ENCODE peak calls at places on chromosomes 3 and 15, in ten cellular contexts. One of them, this sample, is unnamed.

GRCh38 chr3:42742688-42743087 is 30.4 kb downstream of the CCDC13 start:
- DNase-seq in NCI-H510A: no peak
- DNase-seq in COR-L47: no peak
- DNase-seq in T-cell: no peak
- DNase-seq in omental fat pad: no peak
- DNase-seq in stimulated activated CD4-positive, alpha-beta T cell treated with anti-CD3 and anti-CD28 coated beads, TNF-alpha, amount 100 ng/mL, for 48 hours: no peak
- DNase-seq in ELR: no peak
- DNase-seq in activated CD4-positive, alpha-beta T cell treated with anti-CD3 and anti-CD28 coated beads for 24 hours: no peak
- DNase-seq in AG09309: no peak
- DNase-seq in A549: no peak
- DNase-seq in this sample: no peak

GRCh38 chr3:150454622-150455021 is 46.5 kb downstream of the TSC22D2 start:
- DNase-seq in NCI-H510A: no peak
- DNase-seq in T-cell: no peak
- DNase-seq in AG09309: no peak
- DNase-seq in ELR: no peak
- DNase-seq in activated CD4-positive, alpha-beta T cell treated with anti-CD3 and anti-CD28 coated beads for 24 hours: no peak
- DNase-seq in omental fat pad: no peak
- DNase-seq in stimulated activated CD4-positive, alpha-beta T cell treated with anti-CD3 and anti-CD28 coated beads, TNF-alpha, amount 100 ng/mL, for 48 hours: no peak
- DNase-seq in A549: no peak
- DNase-seq in COR-L47: no peak
- DNase-seq in this sample: no peak

GRCh38 chr15:28892789-28893610 is 7.2 kb downstream of the APBA2 start:
- DNase-seq in activated CD4-positive, alpha-beta T cell treated with anti-CD3 and anti-CD28 coated beads for 24 hours: no peak
- DNase-seq in AG09309: no peak
- DNase-seq in T-cell: no peak
- DNase-seq in A549: no peak
- DNase-seq in COR-L47: no peak
- DNase-seq in omental fat pad: no peak
- DNase-seq in stimulated activated CD4-positive, alpha-beta T cell treated with anti-CD3 and anti-CD28 coated beads, TNF-alpha, amount 100 ng/mL, for 48 hours: no peak
- DNase-seq in NCI-H510A: no peak
- DNase-seq in ELR: peak
- DNase-seq in this sample: no peak

GRCh38 chr3:24300949-24301348 is 193.7 kb downstream of the THRB start:
- DNase-seq in T-cell: no peak
- DNase-seq in activated CD4-positive, alpha-beta T cell treated with anti-CD3 and anti-CD28 coated beads for 24 hours: no peak
- DNase-seq in A549: no peak
- DNase-seq in omental fat pad: no peak
- DNase-seq in COR-L47: no peak
- DNase-seq in NCI-H510A: no peak
- DNase-seq in stimulated activated CD4-positive, alpha-beta T cell treated with anti-CD3 and anti-CD28 coated beads, TNF-alpha, amount 100 ng/mL, for 48 hours: no peak
- DNase-seq in AG09309: no peak
- DNase-seq in ELR: no peak
- DNase-seq in this sample: no peak

GRCh38 chr15:61053401-61053800 is 175.7 kb downstream of the RORA start:
- DNase-seq in activated CD4-positive, alpha-beta T cell treated with anti-CD3 and anti-CD28 coated beads for 24 hours: no peak
- DNase-seq in COR-L47: no peak
- DNase-seq in A549: no peak
- DNase-seq in omental fat pad: no peak
- DNase-seq in T-cell: no peak
- DNase-seq in ELR: no peak
- DNase-seq in stimulated activated CD4-positive, alpha-beta T cell treated with anti-CD3 and anti-CD28 coated beads, TNF-alpha, amount 100 ng/mL, for 48 hours: no peak
- DNase-seq in NCI-H510A: no peak
- DNase-seq in AG09309: no peak
- DNase-seq in this sample: no peak

GRCh38 chr3:32706348-32707025 is 21.5 kb downstream of the CNOT10 start:
- DNase-seq in T-cell: no peak
- DNase-seq in AG09309: no peak
- DNase-seq in stimulated activated CD4-positive, alpha-beta T cell treated with anti-CD3 and anti-CD28 coated beads, TNF-alpha, amount 100 ng/mL, for 48 hours: no peak
- DNase-seq in A549: no peak
- DNase-seq in activated CD4-positive, alpha-beta T cell treated with anti-CD3 and anti-CD28 coated beads for 24 hours: no peak
- DNase-seq in COR-L47: no peak
- DNase-seq in NCI-H510A: no peak
- DNase-seq in ELR: no peak
- DNase-seq in omental fat pad: no peak
- DNase-seq in this sample: no peak

GRCh38 chr15:68335251-68335650 is 57.7 kb downstream of the FEM1B start:
- DNase-seq in A549: peak
- DNase-seq in stimulated activated CD4-positive, alpha-beta T cell treated with anti-CD3 and anti-CD28 coated beads, TNF-alpha, amount 100 ng/mL, for 48 hours: no peak
- DNase-seq in T-cell: no peak
- DNase-seq in ELR: no peak
- DNase-seq in omental fat pad: no peak
- DNase-seq in COR-L47: peak
- DNase-seq in NCI-H510A: no peak
- DNase-seq in AG09309: no peak
- DNase-seq in activated CD4-positive, alpha-beta T cell treated with anti-CD3 and anti-CD28 coated beads for 24 hours: no peak
- DNase-seq in this sample: no peak

GRCh38 chr3:54515439-54516213 is 393.3 kb downstream of the CACNA2D3 start:
- DNase-seq in ELR: no peak
- DNase-seq in NCI-H510A: no peak
- DNase-seq in stimulated activated CD4-positive, alpha-beta T cell treated with anti-CD3 and anti-CD28 coated beads, TNF-alpha, amount 100 ng/mL, for 48 hours: no peak
- DNase-seq in AG09309: no peak
- DNase-seq in T-cell: no peak
- DNase-seq in COR-L47: no peak
- DNase-seq in omental fat pad: no peak
- DNase-seq in activated CD4-positive, alpha-beta T cell treated with anti-CD3 and anti-CD28 coated beads for 24 hours: no peak
- DNase-seq in A549: no peak
- DNase-seq in this sample: no peak

GRCh38 chr3:2247831-2248230 is 149.2 kb downstream of the CNTN4 start:
- DNase-seq in stimulated activated CD4-positive, alpha-beta T cell treated with anti-CD3 and anti-CD28 coated beads, TNF-alpha, amount 100 ng/mL, for 48 hours: no peak
- DNase-seq in COR-L47: no peak
- DNase-seq in A549: no peak
- DNase-seq in activated CD4-positive, alpha-beta T cell treated with anti-CD3 and anti-CD28 coated beads for 24 hours: no peak
- DNase-seq in T-cell: no peak
- DNase-seq in ELR: no peak
- DNase-seq in NCI-H510A: no peak
- DNase-seq in omental fat pad: no peak
- DNase-seq in AG09309: no peak
- DNase-seq in this sample: no peak

GRCh38 chr3:155339052-155339451 is 45.6 kb upstream of the STRIT1 start:
- DNase-seq in COR-L47: no peak
- DNase-seq in activated CD4-positive, alpha-beta T cell treated with anti-CD3 and anti-CD28 coated beads for 24 hours: no peak
- DNase-seq in ELR: peak
- DNase-seq in NCI-H510A: no peak
- DNase-seq in AG09309: peak
- DNase-seq in stimulated activated CD4-positive, alpha-beta T cell treated with anti-CD3 and anti-CD28 coated beads, TNF-alpha, amount 100 ng/mL, for 48 hours: no peak
- DNase-seq in A549: no peak
- DNase-seq in T-cell: no peak
- DNase-seq in omental fat pad: no peak
- DNase-seq in this sample: no peak

GRCh38 chr3:46065294-46065705 is 38.0 kb upstream of the XCR1 start:
- DNase-seq in omental fat pad: no peak
- DNase-seq in NCI-H510A: peak
- DNase-seq in activated CD4-positive, alpha-beta T cell treated with anti-CD3 and anti-CD28 coated beads for 24 hours: peak
- DNase-seq in ELR: peak
- DNase-seq in A549: no peak
- DNase-seq in COR-L47: peak
- DNase-seq in T-cell: peak
- DNase-seq in AG09309: no peak
- DNase-seq in stimulated activated CD4-positive, alpha-beta T cell treated with anti-CD3 and anti-CD28 coated beads, TNF-alpha, amount 100 ng/mL, for 48 hours: peak
- DNase-seq in this sample: no peak

GRCh38 chr15:31347067-31347975 is 20.7 kb downstream of the KLF13 start:
- DNase-seq in ELR: no peak
- DNase-seq in omental fat pad: no peak
- DNase-seq in activated CD4-positive, alpha-beta T cell treated with anti-CD3 and anti-CD28 coated beads for 24 hours: peak
- DNase-seq in AG09309: no peak
- DNase-seq in COR-L47: no peak
- DNase-seq in T-cell: peak
- DNase-seq in stimulated activated CD4-positive, alpha-beta T cell treated with anti-CD3 and anti-CD28 coated beads, TNF-alpha, amount 100 ng/mL, for 48 hours: peak
- DNase-seq in NCI-H510A: no peak
- DNase-seq in A549: no peak
- DNase-seq in this sample: no peak

GRCh38 chr3:195082811-195083210 is 188.1 kb downstream of the XXYLT1 start:
- DNase-seq in omental fat pad: no peak
- DNase-seq in stimulated activated CD4-positive, alpha-beta T cell treated with anti-CD3 and anti-CD28 coated beads, TNF-alpha, amount 100 ng/mL, for 48 hours: no peak
- DNase-seq in NCI-H510A: no peak
- DNase-seq in activated CD4-positive, alpha-beta T cell treated with anti-CD3 and anti-CD28 coated beads for 24 hours: no peak
- DNase-seq in COR-L47: no peak
- DNase-seq in ELR: no peak
- DNase-seq in AG09309: no peak
- DNase-seq in T-cell: no peak
- DNase-seq in A549: no peak
- DNase-seq in this sample: no peak

GRCh38 chr3:188169826-188170455 is 16.0 kb downstream of the LPP start:
- DNase-seq in COR-L47: no peak
- DNase-seq in ELR: no peak
- DNase-seq in NCI-H510A: no peak
- DNase-seq in omental fat pad: no peak
- DNase-seq in stimulated activated CD4-positive, alpha-beta T cell treated with anti-CD3 and anti-CD28 coated beads, TNF-alpha, amount 100 ng/mL, for 48 hours: no peak
- DNase-seq in T-cell: no peak
- DNase-seq in AG09309: no peak
- DNase-seq in activated CD4-positive, alpha-beta T cell treated with anti-CD3 and anti-CD28 coated beads for 24 hours: no peak
- DNase-seq in A549: no peak
- DNase-seq in this sample: no peak

GRCh38 chr15:100663550-100664335 is 61.4 kb downstream of the ASB7 start:
- DNase-seq in COR-L47: no peak
- DNase-seq in T-cell: no peak
- DNase-seq in AG09309: no peak
- DNase-seq in ELR: peak
- DNase-seq in activated CD4-positive, alpha-beta T cell treated with anti-CD3 and anti-CD28 coated beads for 24 hours: no peak
- DNase-seq in omental fat pad: no peak
- DNase-seq in NCI-H510A: no peak
- DNase-seq in A549: no peak
- DNase-seq in stimulated activated CD4-positive, alpha-beta T cell treated with anti-CD3 and anti-CD28 coated beads, TNF-alpha, amount 100 ng/mL, for 48 hours: no peak
- DNase-seq in this sample: no peak

GRCh38 chr3:30418443-30418842 is 188.0 kb upstream of the TGFBR2 start:
- DNase-seq in COR-L47: no peak
- DNase-seq in A549: no peak
- DNase-seq in AG09309: no peak
- DNase-seq in NCI-H510A: no peak
- DNase-seq in omental fat pad: no peak
- DNase-seq in activated CD4-positive, alpha-beta T cell treated with anti-CD3 and anti-CD28 coated beads for 24 hours: no peak
- DNase-seq in ELR: peak
- DNase-seq in stimulated activated CD4-positive, alpha-beta T cell treated with anti-CD3 and anti-CD28 coated beads, TNF-alpha, amount 100 ng/mL, for 48 hours: no peak
- DNase-seq in T-cell: no peak
- DNase-seq in this sample: no peak

GRCh38 chr15:97030251-97030650 is 699.8 kb downstream of the NR2F2 start:
- DNase-seq in AG09309: no peak
- DNase-seq in COR-L47: no peak
- DNase-seq in A549: no peak
- DNase-seq in omental fat pad: no peak
- DNase-seq in activated CD4-positive, alpha-beta T cell treated with anti-CD3 and anti-CD28 coated beads for 24 hours: no peak
- DNase-seq in T-cell: no peak
- DNase-seq in NCI-H510A: no peak
- DNase-seq in ELR: peak
- DNase-seq in stimulated activated CD4-positive, alpha-beta T cell treated with anti-CD3 and anti-CD28 coated beads, TNF-alpha, amount 100 ng/mL, for 48 hours: no peak
- DNase-seq in this sample: no peak

GRCh38 chr15:90902996-90903732 is at the start of gene MAN2A2:
- DNase-seq in NCI-H510A: peak
- DNase-seq in T-cell: peak
- DNase-seq in omental fat pad: no peak
- DNase-seq in COR-L47: peak
- DNase-seq in A549: peak
- DNase-seq in AG09309: no peak
- DNase-seq in activated CD4-positive, alpha-beta T cell treated with anti-CD3 and anti-CD28 coated beads for 24 hours: peak
- DNase-seq in stimulated activated CD4-positive, alpha-beta T cell treated with anti-CD3 and anti-CD28 coated beads, TNF-alpha, amount 100 ng/mL, for 48 hours: peak
- DNase-seq in ELR: peak
- DNase-seq in this sample: no peak

GRCh38 chr3:100833483-100833882 is 124.2 kb downstream of the TFG start:
- DNase-seq in ELR: no peak
- DNase-seq in AG09309: no peak
- DNase-seq in activated CD4-positive, alpha-beta T cell treated with anti-CD3 and anti-CD28 coated beads for 24 hours: no peak
- DNase-seq in COR-L47: peak
- DNase-seq in stimulated activated CD4-positive, alpha-beta T cell treated with anti-CD3 and anti-CD28 coated beads, TNF-alpha, amount 100 ng/mL, for 48 hours: no peak
- DNase-seq in A549: no peak
- DNase-seq in omental fat pad: no peak
- DNase-seq in NCI-H510A: peak
- DNase-seq in T-cell: no peak
- DNase-seq in this sample: no peak

GRCh38 chr3:50008931-50009330 is 69.0 kb downstream of the RBM6 start:
- DNase-seq in T-cell: no peak
- DNase-seq in ELR: peak
- DNase-seq in omental fat pad: no peak
- DNase-seq in A549: peak
- DNase-seq in activated CD4-positive, alpha-beta T cell treated with anti-CD3 and anti-CD28 coated beads for 24 hours: no peak
- DNase-seq in COR-L47: no peak
- DNase-seq in stimulated activated CD4-positive, alpha-beta T cell treated with anti-CD3 and anti-CD28 coated beads, TNF-alpha, amount 100 ng/mL, for 48 hours: no peak
- DNase-seq in AG09309: peak
- DNase-seq in NCI-H510A: peak
- DNase-seq in this sample: peak

GRCh38 chr15:67240235-67241131 is 14.0 kb downstream of the AAGAB start:
- DNase-seq in ELR: peak
- DNase-seq in A549: peak
- DNase-seq in COR-L47: peak
- DNase-seq in omental fat pad: no peak
- DNase-seq in AG09309: no peak
- DNase-seq in activated CD4-positive, alpha-beta T cell treated with anti-CD3 and anti-CD28 coated beads for 24 hours: no peak
- DNase-seq in stimulated activated CD4-positive, alpha-beta T cell treated with anti-CD3 and anti-CD28 coated beads, TNF-alpha, amount 100 ng/mL, for 48 hours: no peak
- DNase-seq in T-cell: no peak
- DNase-seq in NCI-H510A: no peak
- DNase-seq in this sample: no peak

GRCh38 chr3:138638641-138639040 is 30.1 kb downstream of the FAIM start:
- DNase-seq in stimulated activated CD4-positive, alpha-beta T cell treated with anti-CD3 and anti-CD28 coated beads, TNF-alpha, amount 100 ng/mL, for 48 hours: no peak
- DNase-seq in omental fat pad: no peak
- DNase-seq in ELR: no peak
- DNase-seq in COR-L47: no peak
- DNase-seq in T-cell: no peak
- DNase-seq in AG09309: no peak
- DNase-seq in NCI-H510A: no peak
- DNase-seq in A549: no peak
- DNase-seq in activated CD4-positive, alpha-beta T cell treated with anti-CD3 and anti-CD28 coated beads for 24 hours: no peak
- DNase-seq in this sample: no peak

GRCh38 chr3:12148183-12148940 is 10.3 kb downstream of the TIMP4 start:
- DNase-seq in omental fat pad: no peak
- DNase-seq in AG09309: no peak
- DNase-seq in ELR: no peak
- DNase-seq in T-cell: no peak
- DNase-seq in stimulated activated CD4-positive, alpha-beta T cell treated with anti-CD3 and anti-CD28 coated beads, TNF-alpha, amount 100 ng/mL, for 48 hours: no peak
- DNase-seq in A549: no peak
- DNase-seq in activated CD4-positive, alpha-beta T cell treated with anti-CD3 and anti-CD28 coated beads for 24 hours: no peak
- DNase-seq in COR-L47: no peak
- DNase-seq in NCI-H510A: no peak
- DNase-seq in this sample: no peak

GRCh38 chr15:52288986-52289385 is 6.6 kb downstream of the MYO5C start:
- DNase-seq in stimulated activated CD4-positive, alpha-beta T cell treated with anti-CD3 and anti-CD28 coated beads, TNF-alpha, amount 100 ng/mL, for 48 hours: no peak
- DNase-seq in COR-L47: no peak
- DNase-seq in activated CD4-positive, alpha-beta T cell treated with anti-CD3 and anti-CD28 coated beads for 24 hours: no peak
- DNase-seq in ELR: no peak
- DNase-seq in AG09309: no peak
- DNase-seq in omental fat pad: no peak
- DNase-seq in T-cell: no peak
- DNase-seq in A549: no peak
- DNase-seq in NCI-H510A: no peak
- DNase-seq in this sample: no peak

GRCh38 chr15:89629829-89630228 is 25.4 kb downstream of the KIF7 start:
- DNase-seq in A549: no peak
- DNase-seq in ELR: no peak
- DNase-seq in COR-L47: no peak
- DNase-seq in activated CD4-positive, alpha-beta T cell treated with anti-CD3 and anti-CD28 coated beads for 24 hours: no peak
- DNase-seq in T-cell: no peak
- DNase-seq in omental fat pad: no peak
- DNase-seq in AG09309: no peak
- DNase-seq in stimulated activated CD4-positive, alpha-beta T cell treated with anti-CD3 and anti-CD28 coated beads, TNF-alpha, amount 100 ng/mL, for 48 hours: no peak
- DNase-seq in NCI-H510A: no peak
- DNase-seq in this sample: no peak

GRCh38 chr3:53347261-53348064 is at the start of gene DCP1A:
- DNase-seq in AG09309: peak
- DNase-seq in ELR: peak
- DNase-seq in activated CD4-positive, alpha-beta T cell treated with anti-CD3 and anti-CD28 coated beads for 24 hours: peak
- DNase-seq in COR-L47: peak
- DNase-seq in omental fat pad: peak
- DNase-seq in T-cell: peak
- DNase-seq in stimulated activated CD4-positive, alpha-beta T cell treated with anti-CD3 and anti-CD28 coated beads, TNF-alpha, amount 100 ng/mL, for 48 hours: peak
- DNase-seq in NCI-H510A: peak
- DNase-seq in A549: peak
- DNase-seq in this sample: peak

GRCh38 chr15:62393196-62393595 is 228.1 kb upstream of the C2CD4B start:
- DNase-seq in ELR: peak
- DNase-seq in activated CD4-positive, alpha-beta T cell treated with anti-CD3 and anti-CD28 coated beads for 24 hours: no peak
- DNase-seq in stimulated activated CD4-positive, alpha-beta T cell treated with anti-CD3 and anti-CD28 coated beads, TNF-alpha, amount 100 ng/mL, for 48 hours: no peak
- DNase-seq in AG09309: no peak
- DNase-seq in A549: no peak
- DNase-seq in omental fat pad: no peak
- DNase-seq in T-cell: no peak
- DNase-seq in COR-L47: no peak
- DNase-seq in NCI-H510A: no peak
- DNase-seq in this sample: no peak

GRCh38 chr3:9916734-9917680 is at the start of gene IL17RC:
- DNase-seq in ELR: peak
- DNase-seq in AG09309: no peak
- DNase-seq in T-cell: no peak
- DNase-seq in NCI-H510A: peak
- DNase-seq in activated CD4-positive, alpha-beta T cell treated with anti-CD3 and anti-CD28 coated beads for 24 hours: peak
- DNase-seq in A549: peak
- DNase-seq in COR-L47: peak
- DNase-seq in omental fat pad: peak
- DNase-seq in stimulated activated CD4-positive, alpha-beta T cell treated with anti-CD3 and anti-CD28 coated beads, TNF-alpha, amount 100 ng/mL, for 48 hours: no peak
- DNase-seq in this sample: no peak